ENCODE peak calls at places on chromosome 15, in seven cellular contexts. O, R, Y, W, G, Q and L are unnamed samples.

GRCh38 chr15:44328135-44328534 is 39.6 kb downstream of the GOLM2 start:
- DNase-seq in O (no peak), R (no peak), Y (no peak), W (no peak), G (no peak), Q (no peak), L (no peak)

GRCh38 chr15:97955040-97955439 is 5.5 kb upstream of the ARRDC4 start:
- DNase-seq in O (no peak), R (no peak), Y (no peak), W (no peak), G (no peak), Q (no peak), L (no peak)

GRCh38 chr15:41495736-41496599 is 2.3 kb downstream of the ITPKA start:
- DNase-seq in O (no peak), R (no peak), Y (no peak), W (peak), G (peak), Q (peak), L (no peak)

GRCh38 chr15:100934735-100935134 is 15.6 kb downstream of the LRRK1 start:
- DNase-seq in O (no peak), R (peak), Y (no peak), W (no peak), G (no peak), Q (no peak), L (no peak)

GRCh38 chr15:76342046-76342381 is 5.4 kb downstream of the ISL2 start:
- DNase-seq in O (no peak), R (no peak), Y (no peak), W (no peak), G (no peak), Q (no peak), L (no peak)

GRCh38 chr15:82081904-82082810 is 36.3 kb upstream of the MEX3B start:
- DNase-seq in O (no peak), R (peak), Y (no peak), W (no peak), G (no peak), Q (no peak), L (peak)

GRCh38 chr15:96827981-96828380 is 497.5 kb downstream of the NR2F2 start:
- DNase-seq in O (no peak), R (no peak), Y (no peak), W (no peak), G (no peak), Q (no peak), L (no peak)

GRCh38 chr15:33150516-33150915 is 44.0 kb downstream of the FMN1 start:
- DNase-seq in O (no peak), R (no peak), Y (no peak), W (no peak), G (no peak), Q (no peak), L (no peak)

GRCh38 chr15:30063829-30064559 is 18.8 kb upstream of the GOLGA8J start:
- DNase-seq in O (no peak), R (no peak), Y (no peak), W (no peak), G (no peak), Q (no peak), L (no peak)

GRCh38 chr15:98774756-98775497 is 126.6 kb downstream of the IGF1R start:
- DNase-seq in O (no peak), R (no peak), Y (no peak), W (no peak), G (no peak), Q (no peak), L (no peak)

GRCh38 chr15:83695246-83695645 is 41.3 kb downstream of the ADAMTSL3 start:
- DNase-seq in O (no peak), R (no peak), Y (no peak), W (no peak), G (no peak), Q (no peak), L (no peak)

GRCh38 chr15:48374472-48374871 is 43.2 kb downstream of the DUT start:
- DNase-seq in O (no peak), R (no peak), Y (no peak), W (no peak), G (no peak), Q (no peak), L (no peak)

GRCh38 chr15:90994417-90995311 is at the start of gene PRC1:
- DNase-seq in O (peak), R (peak), Y (peak), W (peak), G (peak), Q (peak), L (peak)
- TF ChIP-seq POLR2A in O (peak), R (peak), Y (peak), W (no peak), G (peak), Q (peak), L (peak)

GRCh38 chr15:28111552-28111951 is 12.4 kb upstream of the OCA2 start:
- DNase-seq in O (no peak), R (no peak), Y (no peak), W (no peak), G (no peak), Q (no peak), L (no peak)
- TF ChIP-seq POLR2A in O (no peak), R (no peak), Y (no peak), W (no peak), G (no peak), Q (no peak), L (no peak)

DNA sequence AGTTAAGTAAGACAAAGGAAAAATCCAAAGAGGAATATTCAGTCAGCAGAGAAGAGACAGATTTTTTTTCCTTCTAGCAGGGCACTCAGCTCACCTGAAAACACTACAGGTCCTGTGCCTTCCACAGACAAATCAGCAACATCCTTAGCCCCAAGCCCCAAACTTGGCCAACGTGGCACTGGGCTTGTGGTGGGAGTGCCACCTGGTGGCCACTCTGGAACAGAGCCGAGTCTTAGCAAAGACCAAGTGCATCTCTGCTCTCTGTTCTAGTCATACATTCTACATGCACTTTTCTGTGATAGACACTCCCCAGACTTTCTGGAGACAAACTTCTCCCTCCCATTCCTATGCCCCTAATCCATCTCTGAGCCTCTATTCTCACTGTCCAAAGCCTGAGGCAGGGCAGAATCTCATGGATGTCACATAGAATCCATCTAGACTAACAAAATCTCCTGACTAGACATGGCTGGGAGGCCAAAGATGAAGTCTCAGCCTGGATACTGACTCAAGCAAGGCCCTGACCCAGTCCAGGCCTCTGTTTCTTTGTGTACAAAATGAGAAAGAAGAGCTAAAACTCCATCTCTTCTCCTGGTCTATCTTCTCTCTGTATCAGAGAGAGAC is 5.0 kb upstream of the SEMA7A start:
- DNase-seq in O (peak), R (peak), Y (peak), W (peak), G (peak), Q (peak), L (peak)
- TF ChIP-seq POLR2A in O (no peak), R (no peak), Y (no peak), W (no peak), G (no peak), Q (no peak), L (no peak)

DNA sequence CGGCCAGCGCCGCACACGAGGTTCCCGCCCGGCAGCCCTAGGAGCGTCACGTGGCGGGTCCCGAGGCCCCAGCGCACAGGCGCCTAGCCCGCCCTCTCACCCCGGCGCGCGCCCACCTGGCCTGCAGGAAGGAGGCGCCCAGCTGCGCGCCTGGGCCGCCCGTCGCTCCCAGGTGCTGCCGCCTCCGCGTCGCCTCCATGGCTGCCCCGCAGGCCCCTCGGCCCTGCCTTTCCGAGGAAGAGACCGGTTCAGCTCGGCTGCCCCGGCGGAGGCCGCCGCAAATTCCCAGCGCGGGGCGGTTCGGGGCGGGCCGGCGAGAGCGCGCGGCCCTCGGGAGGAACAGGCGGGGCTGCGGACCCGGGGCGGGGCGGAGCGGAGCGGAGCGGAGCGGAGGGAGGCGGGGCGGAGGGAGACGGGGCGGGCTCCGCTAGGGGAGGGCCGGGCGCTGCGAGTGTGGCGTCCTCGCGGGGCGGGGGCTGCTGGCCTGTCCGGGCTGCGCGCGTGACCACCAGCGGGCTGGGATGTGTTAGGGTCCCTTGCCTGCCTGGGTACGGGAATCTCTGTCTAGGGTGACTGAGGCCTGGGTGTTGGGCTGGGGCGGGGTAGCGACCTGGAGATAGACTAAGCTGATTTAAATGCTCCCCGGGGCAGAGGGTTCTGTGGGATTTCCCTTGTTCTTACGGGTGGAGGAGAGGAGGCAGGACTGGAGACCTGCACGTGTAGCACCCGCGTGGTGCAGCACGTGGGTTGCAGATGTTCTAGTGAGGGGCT is at the start of gene CLN6:
- DNase-seq in O (peak), R (peak), Y (peak), W (peak), G (peak), Q (peak), L (peak)
- TF ChIP-seq POLR2A in O (no peak), R (peak), Y (no peak), W (no peak), G (peak), Q (peak), L (peak)

DNA sequence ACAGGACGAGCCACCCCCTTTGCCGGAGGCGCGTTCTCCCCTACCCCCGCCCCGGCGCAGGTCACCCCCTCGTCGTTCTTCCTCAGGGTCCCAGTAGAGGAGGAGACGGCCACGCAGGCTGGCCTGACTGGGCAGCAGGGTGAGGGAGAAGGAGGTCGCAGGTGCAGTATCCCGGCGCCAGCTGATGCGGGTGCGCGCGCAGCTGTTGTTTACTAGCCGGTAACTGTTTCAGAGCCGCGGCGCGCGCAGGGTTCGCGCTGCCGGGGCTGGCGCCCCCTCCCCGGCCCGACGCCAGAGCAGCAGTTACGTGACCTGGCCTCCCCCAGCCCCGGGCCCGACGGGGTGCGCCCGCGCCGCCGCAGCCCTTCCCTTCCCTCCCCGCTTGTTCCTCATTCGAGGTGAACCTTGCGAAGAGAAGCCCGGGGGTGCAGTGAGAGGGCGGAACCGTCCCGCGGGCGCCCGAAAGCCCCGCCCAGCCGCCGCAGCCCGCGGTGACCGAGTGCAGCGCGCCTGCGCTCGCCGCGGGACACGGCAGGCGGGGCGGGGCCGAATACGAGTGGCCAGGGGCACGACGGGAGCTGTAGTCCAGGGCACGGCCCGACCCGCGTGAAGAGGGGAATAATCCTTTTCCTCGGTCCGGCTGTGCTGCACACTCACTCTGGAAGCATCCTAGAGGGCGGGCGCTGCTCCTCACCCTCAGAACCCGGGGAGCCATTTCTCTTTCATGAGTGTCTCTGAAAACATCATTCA is at the start of gene SLC12A6:
- DNase-seq in O (peak), R (peak), Y (peak), W (peak), G (peak), Q (peak), L (peak)
- TF ChIP-seq POLR2A in O (peak), R (peak), Y (no peak), W (no peak), G (peak), Q (peak), L (peak)

GRCh38 chr15:79919090-79919748 is 22.4 kb upstream of the MTHFS start:
- DNase-seq in O (no peak), R (no peak), Y (no peak), W (no peak), G (no peak), Q (no peak), L (no peak)
- TF ChIP-seq POLR2A in O (no peak), R (no peak), Y (no peak), W (no peak), G (no peak), Q (no peak), L (no peak)

DNA sequence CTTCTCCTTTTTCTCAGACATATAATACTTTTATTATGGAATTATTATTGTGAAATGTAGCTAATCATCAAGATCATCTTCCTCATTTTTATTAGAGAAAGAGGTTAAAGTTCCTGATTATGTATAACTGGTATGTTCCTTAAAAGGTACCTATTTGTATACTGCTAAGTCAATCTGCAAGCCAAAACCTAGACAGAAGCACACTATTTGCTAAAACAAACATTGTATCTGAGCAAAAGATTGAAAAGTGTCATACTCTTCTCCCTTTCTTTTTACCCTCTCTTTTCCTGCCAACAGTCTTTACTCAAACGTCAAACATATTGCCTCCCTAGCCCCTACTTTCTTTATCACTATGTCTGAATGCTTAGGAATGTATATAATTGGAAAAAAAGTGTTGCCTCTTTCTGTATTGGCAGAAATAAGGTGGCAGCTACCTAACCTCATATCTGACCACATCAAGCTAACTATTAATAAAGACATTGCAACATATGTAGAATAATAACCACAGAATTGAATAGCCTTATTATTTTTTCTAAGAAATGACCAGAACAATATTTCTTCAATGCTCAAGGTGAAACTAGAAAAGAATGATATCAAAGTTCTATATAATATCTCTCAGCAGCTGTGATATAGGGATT is 18.5 kb downstream of the SEC11A start:
- DNase-seq in O (no peak), R (no peak), Y (no peak), W (no peak), G (no peak), Q (no peak), L (no peak)
- TF ChIP-seq POLR2A in O (no peak), R (no peak), Y (no peak), W (no peak), G (no peak), Q (no peak), L (no peak)